ENCODE peak calls at places on chromosomes 16 and 17, in nine cellular contexts. X is substantia nigra; W is ELR; C is mesendoderm; Y is Right ventricle myocardium superior; T is HTR-8/SVneo; U is frontal cortex; F is MCF 10A; L is activated T-helper 1 cell treated with anti-CD3 and anti-CD28 coated beads, Interleukin-2, amount 50 U/mL, for 16 hours. O is an unnamed sample.

GRCh38 chr16:57821149-57821971 is 19.1 kb upstream of the KIFC3 start:
- DNase-seq in X (no peak), W (peak; percentile 31), C (peak; percentile 82), Y (no peak), T (no peak), U (no peak), F (peak; percentile 56), L (no peak), O (no peak)

GRCh38 chr17:1714488-1714979 is 4.4 kb upstream of the TLCD2 start:
- DNase-seq in X (peak; percentile 74), W (peak; percentile 99), C (peak; percentile 98), Y (peak; percentile 99), T (peak; percentile 94), U (peak; percentile 74), F (peak; percentile 97), L (no peak), O (peak; percentile 100)

GRCh38 chr17:38742431-38743308 is 5.5 kb downstream of the PCGF2 start:
- DNase-seq in X (no peak), W (peak; percentile 60), C (no peak), Y (peak; percentile 50), T (no peak), U (peak; percentile 67), F (peak; percentile 36), L (no peak), O (no peak)

GRCh38 chr17:43814026-43814425 is 18.9 kb downstream of the MPP3 start:
- DNase-seq in X (no peak), W (no peak), C (peak; percentile 44), Y (no peak), T (no peak), U (no peak), F (no peak), L (no peak), O (no peak)

GRCh38 chr17:40019140-40019991 is 4.1 kb downstream of the CSF3 start:
- DNase-seq in X (no peak), W (peak; percentile 99), C (peak; percentile 27), Y (peak; percentile 47), T (no peak), U (no peak), F (peak; percentile 96), L (no peak), O (peak; percentile 30)

GRCh38 chr16:58451263-58451662 is 48.7 kb upstream of the NDRG4 start:
- DNase-seq in X (no peak), W (no peak), C (no peak), Y (peak; percentile 41), T (no peak), U (no peak), F (no peak), L (no peak), O (no peak)

GRCh38 chr16:49353650-49354049 is 20.0 kb upstream of the C16orf78 start:
- DNase-seq in X (no peak), W (no peak), C (no peak), Y (no peak), T (no peak), U (no peak), F (no peak), L (no peak), O (no peak)

GRCh38 chr17:78862073-78863023 is 21.7 kb upstream of the USP36 start:
- DNase-seq in X (no peak), W (peak; percentile 99), C (peak; percentile 65), Y (peak; percentile 82), T (peak; percentile 87), U (no peak), F (peak; percentile 96), L (no peak), O (peak; percentile 73)

GRCh38 chr17:17684901-17685774 is 3.9 kb downstream of the RAI1 start:
- DNase-seq in X (no peak), W (no peak), C (peak; percentile 65), Y (no peak), T (no peak), U (no peak), F (peak; percentile 33), L (no peak), O (peak; percentile 64)

GRCh38 chr16:11781773-11782172 is 15.3 kb downstream of the ZC3H7A start:
- DNase-seq in X (peak; percentile 39), W (no peak), C (no peak), Y (no peak), T (no peak), U (peak; percentile 43), F (peak; percentile 61), L (no peak), O (no peak)

GRCh38 chr17:28624148-28624547 is 10.2 kb upstream of the RSKR start:
- DNase-seq in X (no peak), W (no peak), C (no peak), Y (no peak), T (no peak), U (no peak), F (no peak), L (no peak), O (no peak)

GRCh38 chr17:71117461-71117860 is 948.1 kb downstream of the KCNJ2 start:
- DNase-seq in X (no peak), W (no peak), C (no peak), Y (no peak), T (no peak), U (no peak), F (no peak), L (no peak), O (no peak)

GRCh38 chr17:19445105-19445504 is 34.1 kb downstream of the RNF112 start:
- DNase-seq in X (no peak), W (no peak), C (no peak), Y (no peak), T (no peak), U (no peak), F (no peak), L (no peak), O (no peak)

GRCh38 chr16:13997933-13998332 is 73.2 kb upstream of the MRTFB start:
- DNase-seq in X (no peak), W (no peak), C (no peak), Y (no peak), T (no peak), U (no peak), F (no peak), L (no peak), O (no peak)

GRCh38 chr17:81961087-81961514 is at the start of gene NOTUM:
- DNase-seq in X (no peak), W (peak; percentile 61), C (peak; percentile 75), Y (no peak), T (no peak), U (peak; percentile 59), F (no peak), L (no peak), O (no peak)

GRCh38 chr16:79882292-79882995 is 281.9 kb upstream of the MAF start:
- DNase-seq in X (no peak), W (no peak), C (no peak), Y (no peak), T (no peak), U (no peak), F (no peak), L (no peak), O (no peak)

GRCh38 chr17:49482144-49482817 is 12.8 kb upstream of the NGFR start:
- DNase-seq in X (no peak), W (peak; percentile 42), C (no peak), Y (no peak), T (no peak), U (no peak), F (no peak), L (no peak), O (no peak)

GRCh38 chr16:27993587-27993986 is 69.9 kb downstream of the GSG1L start:
- DNase-seq in X (no peak), W (no peak), C (no peak), Y (no peak), T (no peak), U (no peak), F (no peak), L (no peak), O (no peak)

GRCh38 chr17:57747221-57748017 is 2.3 kb upstream of the CCDC182 start:
- DNase-seq in X (peak; percentile 13), W (peak; percentile 76), C (peak; percentile 68), Y (no peak), T (peak; percentile 81), U (peak; percentile 68), F (peak; percentile 68), L (peak; percentile 2), O (no peak)

GRCh38 chr17:75894049-75894742 is 2.6 kb downstream of the TRIM65 start:
- DNase-seq in X (no peak), W (no peak), C (peak; percentile 51), Y (no peak), T (no peak), U (no peak), F (no peak), L (no peak), O (no peak)

GRCh38 chr17:3732171-3732570 is 8.5 kb downstream of the HASPIN start:
- DNase-seq in X (no peak), W (peak; percentile 37), C (peak; percentile 23), Y (no peak), T (no peak), U (no peak), F (no peak), L (no peak), O (no peak)

GRCh38 chr16:88264641-88265285 is 118.0 kb upstream of the ZNF469 start:
- DNase-seq in X (peak; percentile 29), W (peak; percentile 97), C (peak; percentile 86), Y (peak; percentile 94), T (peak; percentile 73), U (peak; percentile 46), F (peak; percentile 99), L (peak; percentile 19), O (peak; percentile 93)

O was measured in heart right ventricle.